ENCODE peak calls at places on chromosome 14, in six cellular contexts. Q, J, R, V, A and F are unnamed samples.
A peak's percentile ranks its signal among the peaks of the same experiment; 100 is the strongest.

GRCh38 chr14:78178071-78178470 is 7.9 kb downstream of the NRXN3 start:
- DNase-seq in Q (no peak), J (no peak), R (no peak), V (no peak), A (no peak), F (no peak)

GRCh38 chr14:85604021-85604420 is 74.1 kb downstream of the FLRT2 start:
- DNase-seq in Q (no peak), J (no peak), R (no peak), V (no peak), A (no peak), F (no peak)

GRCh38 chr14:52025952-52026510 is 36.7 kb downstream of the RTRAF start:
- DNase-seq in Q (no peak), J (no peak), R (no peak), V (no peak), A (peak; percentile 47), F (no peak)

GRCh38 chr14:99541677-99542470 is 60.7 kb downstream of the CCNK start:
- DNase-seq in Q (no peak), J (no peak), R (no peak), V (no peak), A (no peak), F (no peak)

GRCh38 chr14:94058674-94059138 is 22.3 kb downstream of the DDX24 start:
- DNase-seq in Q (no peak), J (no peak), R (no peak), V (no peak), A (no peak), F (no peak)

GRCh38 chr14:41051801-41052200 is 554.9 kb upstream of the LRFN5 start:
- DNase-seq in Q (no peak), J (no peak), R (no peak), V (no peak), A (no peak), F (no peak)

GRCh38 chr14:21136024-21136423 is 19.8 kb downstream of the OR5AU1 start:
- DNase-seq in Q (no peak), J (no peak), R (no peak), V (no peak), A (peak; percentile 11), F (no peak)

GRCh38 chr14:31084385-31084784 is 58.2 kb upstream of the STRN3 start:
- DNase-seq in Q (no peak), J (no peak), R (no peak), V (no peak), A (no peak), F (no peak)

GRCh38 chr14:52741865-52742264 is 11.9 kb downstream of the STYX start:
- DNase-seq in Q (no peak), J (no peak), R (no peak), V (no peak), A (no peak), F (no peak)

GRCh38 chr14:31777312-31777711 is 216.1 kb downstream of the NUBPL start:
- DNase-seq in Q (no peak), J (no peak), R (no peak), V (no peak), A (no peak), F (no peak)

GRCh38 chr14:32201196-32201815 is 539 bp upstream of the RNU6-7 start:
- DNase-seq in Q (peak; percentile 5), J (peak; percentile 78), R (no peak), V (peak; percentile 96), A (peak; percentile 72), F (peak; percentile 69)

GRCh38 chr14:57461777-57462320 is 31.8 kb downstream of the CCDC198 start:
- DNase-seq in Q (no peak), J (no peak), R (no peak), V (no peak), A (peak; percentile 15), F (no peak)

GRCh38 chr14:68906439-68906838 is 72.7 kb downstream of the ACTN1 start:
- DNase-seq in Q (no peak), J (no peak), R (no peak), V (no peak), A (no peak), F (no peak)

GRCh38 chr14:44712095-44712822 is 205.2 kb upstream of the FSCB start:
- DNase-seq in Q (no peak), J (no peak), R (no peak), V (no peak), A (no peak), F (no peak)

GRCh38 chr14:30330452-30330851 is 228.5 kb upstream of the G2E3 start:
- DNase-seq in Q (no peak), J (no peak), R (no peak), V (no peak), A (no peak), F (no peak)

DNA sequence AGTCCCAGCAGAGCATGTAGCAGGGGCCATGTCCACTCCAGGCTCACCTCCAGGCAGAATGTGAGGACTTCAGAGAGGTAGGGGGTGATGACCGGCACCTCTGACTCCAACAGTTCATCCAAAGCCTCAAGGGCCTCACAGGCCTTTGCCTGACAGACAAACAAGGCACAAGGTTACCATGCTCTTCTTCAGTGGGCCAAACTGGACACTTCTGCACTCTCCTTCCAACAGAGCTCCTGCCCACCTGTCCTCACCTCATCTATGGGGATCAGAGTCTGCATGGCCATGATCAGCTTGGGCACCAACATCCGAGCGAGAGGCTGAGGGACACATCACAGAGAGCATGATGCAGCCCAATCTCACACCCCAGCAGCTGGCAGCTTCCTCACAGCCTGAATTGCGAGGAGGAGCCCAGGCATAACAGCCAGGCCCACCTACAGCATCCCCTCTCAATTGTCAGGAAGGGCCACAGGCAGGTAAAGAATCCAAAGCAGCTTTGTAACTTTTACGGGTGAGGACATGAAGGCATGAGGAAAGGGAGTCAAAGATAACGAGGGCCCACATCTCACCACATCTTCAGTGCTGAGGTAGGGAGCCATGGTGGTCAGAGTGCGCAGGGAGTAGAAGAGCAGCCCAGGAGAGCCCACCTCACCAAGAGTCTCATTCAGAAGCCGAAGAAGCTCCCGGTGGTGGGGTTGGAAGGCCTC is 1.6 kb downstream of the IPO4 start:
- DNase-seq in Q (no peak), J (no peak), R (no peak), V (no peak), A (no peak), F (no peak)
- H3K4me3 ChIP-seq in Q (no peak overlapping the region), J (no peak overlapping the region), R (no peak overlapping the region), V (no peak overlapping the region), A (no peak overlapping the region), F (no peak overlapping the region)

GRCh38 chr14:70394674-70395073 is 22.2 kb downstream of the SYNJ2BP start:
- DNase-seq in Q (no peak), J (no peak), R (no peak), V (no peak), A (no peak), F (peak; percentile 41)
- TF ChIP-seq CTCF in Q (no peak), J (no peak), R (no peak), V (no peak), A (no peak), F (no peak)

GRCh38 chr14:74204481-74204880 is 34.8 kb upstream of the VSX2 start:
- DNase-seq in Q (no peak), J (no peak), R (no peak), V (no peak), A (no peak), F (no peak)
- H3K4me3 ChIP-seq in Q (no peak overlapping the region), J (no peak overlapping the region), R (no peak overlapping the region), V (no peak overlapping the region), A (no peak overlapping the region), F (no peak overlapping the region)

GRCh38 chr14:95691591-95691990 is 5.4 kb downstream of the TCL1B start:
- DNase-seq in Q (no peak), J (no peak), R (no peak), V (no peak), A (no peak), F (no peak)
- TF ChIP-seq CTCF in Q (no peak), J (no peak), R (no peak), V (no peak), A (no peak), F (no peak)

DNA sequence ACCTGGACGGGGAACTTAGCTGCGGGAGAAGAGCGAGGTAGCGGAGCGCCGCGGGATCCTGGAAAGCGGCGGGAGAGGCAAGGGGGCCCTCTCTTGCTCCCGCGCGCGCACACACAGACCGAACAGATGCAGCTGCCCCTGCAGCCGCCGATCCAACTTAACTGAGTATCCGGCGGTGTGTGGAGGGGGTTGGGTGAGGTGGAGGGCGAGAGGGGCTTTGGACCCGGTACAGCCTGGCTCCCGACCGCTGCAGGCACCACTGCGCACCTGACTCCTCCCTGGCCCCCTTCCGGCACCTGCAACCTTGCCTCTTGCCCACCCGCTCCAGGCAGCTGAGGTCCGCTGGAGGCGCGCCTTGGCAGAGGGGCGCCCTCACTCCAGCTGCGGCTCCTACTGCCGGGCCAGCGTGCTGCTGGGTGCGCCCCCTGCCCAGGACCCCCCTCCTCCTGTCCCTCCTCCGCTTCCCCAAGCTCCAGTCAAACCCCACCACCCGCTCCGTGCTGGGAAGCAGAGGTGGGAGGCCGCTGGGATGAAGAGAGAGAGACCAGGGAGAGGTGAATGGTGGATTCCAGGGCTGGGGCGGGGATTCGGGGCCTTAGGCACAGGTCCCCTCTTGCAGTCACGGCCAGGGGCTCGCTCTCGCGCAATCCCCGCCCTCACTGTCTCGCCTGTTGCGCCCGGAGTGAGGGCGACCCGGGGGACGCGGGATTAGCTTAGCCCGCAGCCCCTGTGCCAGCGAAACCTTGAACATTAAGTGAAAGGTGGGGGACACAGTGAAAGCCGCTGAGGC is 2.6 kb downstream of the DIO3 start:
- DNase-seq in Q (no peak), J (no peak), R (no peak), V (peak; percentile 47), A (no peak), F (no peak)
- H3K4me3 ChIP-seq in Q (no peak overlapping the region), J (no peak overlapping the region), R (no peak overlapping the region), V (no peak overlapping the region), A (no peak overlapping the region), F (no peak overlapping the region)

GRCh38 chr14:50998612-50999011 is 54.3 kb upstream of the PYGL start:
- DNase-seq in Q (no peak), J (no peak), R (no peak), V (no peak), A (no peak), F (no peak)
- TF ChIP-seq CTCF in Q (no peak), J (no peak), R (no peak), V (no peak), A (no peak), F (no peak)

DNA sequence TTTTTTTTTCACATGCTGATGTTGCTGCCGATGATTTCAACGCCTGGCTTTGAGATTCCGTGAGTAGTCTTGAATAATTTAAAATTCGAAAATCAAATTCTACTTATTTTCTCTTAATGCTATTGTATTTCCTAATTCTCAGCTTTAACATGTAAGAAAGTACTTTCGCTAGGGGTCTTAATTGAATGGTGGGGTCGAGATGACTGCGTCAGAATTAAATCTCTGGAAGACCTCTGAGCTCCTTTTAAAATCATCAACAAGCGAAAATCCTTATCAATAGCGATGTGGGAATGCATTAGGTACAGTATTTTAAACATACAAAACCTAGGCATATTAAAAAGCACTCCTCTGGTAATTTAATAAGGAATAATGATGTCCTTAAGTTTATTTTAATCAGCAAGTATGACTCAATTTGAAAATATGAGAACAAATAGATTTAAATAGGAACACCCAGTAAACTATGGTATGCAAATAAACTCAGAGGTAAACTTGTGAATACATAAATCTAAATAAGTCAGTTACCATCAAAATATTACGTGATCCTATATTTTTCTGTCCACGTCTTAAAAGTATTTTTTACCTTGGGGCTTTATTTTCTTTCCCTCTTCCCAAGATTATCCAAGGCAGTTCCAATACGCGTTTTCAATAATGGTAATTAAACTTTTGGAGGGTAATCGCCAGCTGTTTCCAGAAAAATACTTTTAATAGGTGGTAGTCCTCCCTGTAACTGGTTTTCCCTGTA is 1.4 kb downstream of the FOXA1 start:
- DNase-seq in Q (no peak), J (no peak), R (no peak), V (no peak), A (no peak), F (no peak)
- H3K4me3 ChIP-seq in Q (no peak overlapping the region), J (peak overlapping the region; percentile 42), R (no peak overlapping the region), V (peak overlapping the region; percentile 65), A (peak overlapping the region; percentile 56), F (peak overlapping the region; percentile 69)

GRCh38 chr14:105223260-105223659 is 25.1 kb upstream of the BTBD6 start:
- DNase-seq in Q (no peak), J (no peak), R (no peak), V (peak; percentile 2), A (peak; percentile 80), F (no peak)
- TF ChIP-seq CTCF in Q (no peak), J (no peak), R (no peak), V (no peak), A (no peak), F (no peak)